ENCODE peak calls at places on chromosomes 7 and 10, in nine cellular contexts. R is lower leg skin, L is cardiac fibroblast, I is mucosa of descending colon, S is Panc1, Q is PC-3, O is endothelial cell of umbilical vein, B is fibroblast of lung, E is ovary. G is an unnamed sample.

GRCh38 chr7:49001610-49002033 is 77.3 kb downstream of the CDC14C start:
- DNase-seq in R (no peak), L (peak; percentile 2), I (peak; percentile 35), S (peak; percentile 32), Q (peak; percentile 73), O (no peak), B (no peak), E (peak; percentile 11), G (peak; percentile 56)

GRCh38 chr10:88971668-88972067 is 18.9 kb upstream of the FAS start:
- DNase-seq in R (no peak), L (peak; percentile 69), I (no peak), S (no peak), Q (no peak), O (no peak), B (peak; percentile 72), E (no peak), G (no peak)

GRCh38 chr10:101354584-101355070 is 662 bp downstream of the BTRC start:
- DNase-seq in R (no peak), L (peak; percentile 50), I (no peak), S (no peak), Q (peak; percentile 19), O (no peak), B (no peak), E (no peak), G (no peak)

GRCh38 chr10:1185911-1186692 is 129.9 kb downstream of the WDR37 start:
- DNase-seq in R (no peak), L (no peak), I (no peak), S (no peak), Q (no peak), O (no peak), B (no peak), E (no peak), G (no peak)

GRCh38 chr10:116850058-116850611 is 836 bp downstream of the ENO4 start:
- DNase-seq in R (no peak), L (no peak), I (no peak), S (no peak), Q (no peak), O (no peak), B (no peak), E (no peak), G (no peak)

GRCh38 chr10:7409732-7410168 is 1.1 kb downstream of the SFMBT2 start:
- DNase-seq in R (no peak), L (peak; percentile 25), I (peak; percentile 19), S (no peak), Q (no peak), O (no peak), B (peak; percentile 47), E (peak; percentile 32), G (no peak)

GRCh38 chr10:69948261-69948660 is 104.4 kb upstream of the MACROH2A2 start:
- DNase-seq in R (no peak), L (no peak), I (peak; percentile 17), S (no peak), Q (no peak), O (no peak), B (no peak), E (no peak), G (no peak)

GRCh38 chr7:159013825-159014289 is 130.8 kb downstream of the VIPR2 start:
- DNase-seq in R (no peak), L (no peak), I (no peak), S (no peak), Q (no peak), O (no peak), B (no peak), E (no peak), G (no peak)

GRCh38 chr10:93445097-93445960 is 36.8 kb downstream of the MYOF start:
- DNase-seq in R (peak; percentile 85), L (peak; percentile 99), I (peak; percentile 90), S (no peak), Q (peak; percentile 93), O (peak; percentile 98), B (peak; percentile 98), E (peak; percentile 94), G (peak; percentile 99)

GRCh38 chr7:44565097-44565794 is 8.5 kb downstream of the DDX56 start:
- DNase-seq in R (no peak), L (peak; percentile 75), I (peak; percentile 80), S (peak; percentile 48), Q (peak; percentile 66), O (peak; percentile 62), B (peak; percentile 56), E (peak; percentile 36), G (peak; percentile 72)

GRCh38 chr7:148340881-148341280 is 249.7 kb upstream of the C7orf33 start:
- DNase-seq in R (no peak), L (no peak), I (no peak), S (no peak), Q (no peak), O (no peak), B (no peak), E (no peak), G (no peak)

GRCh38 chr7:88866265-88866863 is 70.8 kb upstream of the TEX47 start:
- DNase-seq in R (no peak), L (no peak), I (no peak), S (no peak), Q (no peak), O (no peak), B (no peak), E (no peak), G (no peak)

DNA sequence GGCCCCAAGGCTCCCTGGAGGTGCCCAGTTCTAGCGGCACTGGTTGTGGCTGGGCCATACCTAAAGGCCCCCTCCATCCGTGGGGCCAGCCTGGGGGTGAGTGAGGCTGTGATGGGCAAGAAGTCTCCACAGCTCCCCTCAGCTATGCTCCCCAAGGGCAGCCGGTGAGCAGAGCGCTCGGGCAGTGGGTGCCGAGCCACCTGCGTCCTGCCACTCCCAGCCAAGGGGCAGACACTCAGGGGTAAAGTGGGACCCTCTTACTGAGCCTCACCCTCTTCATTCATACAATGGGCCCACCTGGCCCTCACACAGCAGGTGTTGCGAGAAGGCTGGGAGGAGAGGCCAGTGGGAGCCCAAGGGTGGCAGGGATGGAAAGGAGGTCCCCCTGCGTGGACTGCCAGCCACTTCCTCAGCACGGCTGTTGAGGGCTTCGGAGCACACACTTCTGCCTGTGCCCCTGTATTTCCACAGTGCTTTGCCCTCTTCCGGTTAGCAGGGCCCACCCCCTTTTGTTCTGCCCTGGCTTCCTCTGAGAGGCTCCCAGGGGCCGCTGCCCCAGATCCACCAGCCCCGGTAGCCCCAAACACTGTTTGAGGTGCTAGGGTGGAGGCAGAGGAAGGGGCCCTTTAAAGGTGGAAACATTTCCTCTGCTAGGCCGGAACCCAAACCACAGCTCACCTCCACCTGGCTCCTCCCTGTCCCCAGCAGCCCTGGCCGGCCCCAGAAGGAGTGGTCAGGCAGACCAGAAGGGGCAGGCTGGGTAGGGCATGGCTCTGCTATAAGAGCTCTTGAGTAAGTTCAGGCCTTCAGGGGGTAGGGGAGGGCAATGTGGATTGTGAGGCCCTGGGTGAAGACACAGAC is 16.4 kb upstream of the C10orf105 start:
- DNase-seq in R (no peak), L (no peak), I (no peak), S (no peak), Q (no peak), O (no peak), B (no peak), E (no peak), G (no peak)
- TF ChIP-seq CTCF in R (no peak), L (no peak), I (no peak), S (no peak), Q (no peak), O (no peak), B (no peak), E (no peak), G (no peak)

GRCh38 chr7:6691103-6691502 is 15.6 kb downstream of the ZNF12 start:
- DNase-seq in R (no peak), L (no peak), I (no peak), S (no peak), Q (no peak), O (no peak), B (no peak), E (no peak), G (no peak)

DNA sequence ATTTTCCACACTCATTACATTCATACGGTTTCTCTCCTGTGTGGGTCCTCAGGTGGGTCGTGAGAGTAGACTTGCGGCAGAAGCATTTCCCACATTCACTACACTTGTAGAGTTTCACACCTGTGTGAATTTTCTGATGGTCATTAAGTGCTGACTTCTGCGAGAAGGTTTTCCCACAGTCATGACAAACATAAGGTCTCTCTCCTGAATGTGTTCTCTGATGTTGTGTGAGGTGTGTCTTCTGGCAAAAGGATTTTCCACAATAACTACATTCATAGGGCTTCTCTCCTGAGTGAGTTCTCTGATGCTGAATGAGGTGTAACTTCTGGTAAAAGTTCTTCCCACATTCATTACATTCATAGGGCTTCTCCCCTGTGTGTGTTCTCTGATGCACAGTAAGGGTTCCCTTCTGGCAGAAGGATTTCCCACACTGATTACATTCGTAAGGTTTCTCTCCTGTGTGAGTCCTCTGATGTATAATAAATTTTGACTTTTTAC is 15.1 kb downstream of the ZNF12 start:
- DNase-seq in R (no peak), L (peak; percentile 23), I (no peak), S (no peak), Q (no peak), O (peak; percentile 8), B (peak; percentile 40), E (no peak), G (peak; percentile 15)
- H3K4me3 ChIP-seq in R (no peak overlapping the region), L (no peak overlapping the region), I (no peak overlapping the region), S (no peak overlapping the region), Q (peak overlapping the region; percentile 24), O (no peak overlapping the region), B (no peak overlapping the region), E (no peak overlapping the region), G (no peak overlapping the region)

GRCh38 chr7:67786021-67786420 is 789.4 kb downstream of the TYW1 start:
- DNase-seq in R (no peak), L (no peak), I (no peak), S (no peak), Q (no peak), O (no peak), B (no peak), E (no peak), G (no peak)

GRCh38 chr7:67791918-67792317 is 795.3 kb downstream of the TYW1 start:
- DNase-seq in R (no peak), L (no peak), I (no peak), S (no peak), Q (no peak), O (no peak), B (no peak), E (no peak), G (no peak)

GRCh38 chr7:67794544-67794943 is 797.9 kb downstream of the TYW1 start:
- DNase-seq in R (no peak), L (no peak), I (no peak), S (no peak), Q (no peak), O (no peak), B (no peak), E (no peak), G (no peak)

GRCh38 chr7:67788689-67789088 is 792.1 kb downstream of the TYW1 start:
- DNase-seq in R (no peak), L (peak; percentile 41), I (no peak), S (no peak), Q (no peak), O (no peak), B (peak; percentile 9), E (no peak), G (no peak)
- TF ChIP-seq CTCF in R (no peak), L (no peak), I (no peak), S (peak; percentile 65), Q (no peak), O (no peak), B (peak; percentile 34), E (no peak), G (no peak)

DNA sequence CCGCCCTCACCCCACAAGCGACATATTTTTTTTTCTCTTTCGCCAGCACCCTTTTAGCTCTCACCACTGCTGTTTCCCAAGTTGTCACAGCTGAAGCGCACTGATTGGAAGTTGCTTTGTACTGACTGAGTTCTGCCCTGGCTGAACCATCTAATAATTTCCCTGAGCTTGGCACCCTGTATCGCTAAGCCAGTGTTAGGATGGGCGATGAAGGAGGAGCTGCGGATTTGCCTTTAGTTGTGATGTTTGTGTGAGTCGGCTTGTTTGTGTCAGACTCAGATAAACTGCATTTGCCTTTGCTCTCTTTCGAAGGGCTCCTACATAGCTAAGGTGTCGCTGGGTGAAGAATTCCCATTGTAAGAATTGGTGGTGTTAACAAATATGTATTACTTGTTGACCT is 1.3 kb upstream of the ATXN7L1 start:
- DNase-seq in R (no peak), L (no peak), I (peak; percentile 18), S (no peak), Q (no peak), O (no peak), B (peak; percentile 2), E (no peak), G (no peak)
- H3K4me3 ChIP-seq in R (no peak overlapping the region), L (peak overlapping the region; percentile 77), I (peak overlapping the region; percentile 51), S (peak overlapping the region; percentile 71), Q (peak overlapping the region; percentile 74), O (no peak overlapping the region), B (peak overlapping the region; percentile 73), E (peak overlapping the region; percentile 88), G (no peak overlapping the region)